ENCODE peak calls at places on chromosomes 3 and 15, in five cellular contexts. B is stimulated activated CD4-positive, alpha-beta T cell treated with anti-CD3 and anti-CD28 coated beads, Interleukin-15, amount 100 ng/mL, for 1 hour; R is aorta; O is M059J; C is CD8-positive, alpha-beta memory T cell. E is an unnamed sample.

GRCh38 chr15:63191895-63192603 is 2.6 kb downstream of the RAB8B start:
- DNase-seq in B (no peak), R (no peak), O (no peak), C (peak), E (no peak)

GRCh38 chr15:48899793-48900192 is 21.9 kb downstream of the EID1 start:
- DNase-seq in B (no peak), R (no peak), O (no peak), C (no peak), E (no peak)

GRCh38 chr3:42116466-42116865 is 25.3 kb downstream of the TRAK1 start:
- DNase-seq in B (no peak), R (no peak), O (peak), C (no peak), E (peak)

GRCh38 chr3:73094127-73094526 is 32.7 kb downstream of the EBLN2 start:
- DNase-seq in B (no peak), R (no peak), O (peak), C (no peak), E (peak)

GRCh38 chr15:85581495-85581894 is 201.1 kb downstream of the AKAP13 start:
- DNase-seq in B (no peak), R (peak), O (no peak), C (peak), E (no peak)

GRCh38 chr3:24639061-24639460 is 144.4 kb upstream of the THRB start:
- DNase-seq in B (no peak), R (no peak), O (no peak), C (no peak), E (no peak)

GRCh38 chr3:163614886-163615285 is 1463.4 kb downstream of the SI start:
- DNase-seq in B (no peak), R (no peak), O (no peak), C (no peak), E (no peak)

GRCh38 chr3:15614958-15615357 is 13.4 kb downstream of the BTD start:
- DNase-seq in B (no peak), R (no peak), O (no peak), C (no peak), E (no peak)

GRCh38 chr15:71755571-71755970 is 54.8 kb upstream of the NR2E3 start:
- DNase-seq in B (no peak), R (no peak), O (no peak), C (no peak), E (no peak)

GRCh38 chr15:76337739-76338554 is 1.4 kb downstream of the ISL2 start:
- DNase-seq in B (peak), R (no peak), O (no peak), C (no peak), E (no peak)

GRCh38 chr3:11624704-11625375 is 18.9 kb downstream of the VGLL4 start:
- DNase-seq in B (no peak), R (peak), O (no peak), C (no peak), E (no peak)

GRCh38 chr3:162938073-162938472 is 1441.5 kb downstream of the OTOL1 start:
- DNase-seq in B (no peak), R (no peak), O (no peak), C (no peak), E (no peak)

GRCh38 chr15:81514769-81515168 is 140.8 kb upstream of the TMC3 start:
- DNase-seq in B (no peak), R (no peak), O (no peak), C (no peak), E (no peak)

GRCh38 chr3:124700880-124701684 is 29.2 kb upstream of the UMPS start:
- DNase-seq in B (no peak), R (no peak), O (peak), C (no peak), E (peak)

GRCh38 chr3:31105438-31106077 is 211.1 kb upstream of the GADL1 start:
- DNase-seq in B (no peak), R (no peak), O (peak), C (no peak), E (peak)